ENCODE peak calls at places on chromosomes 16 and 17, in seven cellular contexts. Q is CD4-positive, alpha-beta memory T cell; W is right atrium auricular region; T is fibroblast of lung; J is GM23248; R is neuronal stem cell; K is stomach. L is an unnamed sample.

GRCh38 chr17:2025622-2026309 is 632 bp upstream of the RTN4RL1 start:
- DNase-seq in Q (no peak), W (peak), T (peak), J (peak), R (peak), K (peak), L (no peak)

GRCh38 chr16:5188318-5189025 is 90.9 kb upstream of the EEF2KMT start:
- DNase-seq in Q (no peak), W (no peak), T (no peak), J (no peak), R (no peak), K (no peak), L (no peak)

GRCh38 chr17:27993161-27993695 is 49.2 kb upstream of the NLK start:
- DNase-seq in Q (no peak), W (no peak), T (no peak), J (no peak), R (no peak), K (no peak), L (no peak)

GRCh38 chr17:36088559-36089376 is 1.2 kb downstream of the CCL3 start:
- DNase-seq in Q (no peak), W (peak), T (no peak), J (no peak), R (no peak), K (no peak), L (no peak)

GRCh38 chr17:21239680-21240374 is 13.4 kb downstream of the NATD1 start:
- DNase-seq in Q (no peak), W (no peak), T (peak), J (peak), R (no peak), K (no peak), L (no peak)

GRCh38 chr17:48048321-48049140 is at the start of gene NFE2L1:
- DNase-seq in Q (peak), W (peak), T (peak), J (peak), R (no peak), K (peak), L (no peak)

GRCh38 chr17:30336369-30337171 is 2.7 kb upstream of the TMIGD1 start:
- DNase-seq in Q (peak), W (no peak), T (peak), J (peak), R (peak), K (peak), L (no peak)

GRCh38 chr17:8393470-8394231 is 4.0 kb downstream of the RNF222 start:
- DNase-seq in Q (peak), W (no peak), T (no peak), J (no peak), R (no peak), K (no peak), L (no peak)

GRCh38 chr16:15958703-15959348 is 9.4 kb downstream of the ABCC1 start:
- DNase-seq in Q (no peak), W (no peak), T (no peak), J (no peak), R (no peak), K (no peak), L (no peak)

GRCh38 chr17:74748529-74749261 is at the start of gene NHERF1:
- DNase-seq in Q (peak), W (peak), T (peak), J (peak), R (peak), K (peak), L (peak)

GRCh38 chr17:65137076-65137935 is at the start of gene RGS9:
- DNase-seq in Q (peak), W (peak), T (peak), J (peak), R (peak), K (peak), L (no peak)

GRCh38 chr17:81867952-81868673 is 3.0 kb downstream of the ARHGDIA start:
- DNase-seq in Q (peak), W (no peak), T (peak), J (peak), R (no peak), K (no peak), L (no peak)

GRCh38 chr16:80273635-80274538 is 266.9 kb upstream of the DYNLRB2 start:
- DNase-seq in Q (no peak), W (no peak), T (peak), J (peak), R (no peak), K (no peak), L (peak)

GRCh38 chr16:78297066-78297666 is 197.7 kb downstream of the WWOX start:
- DNase-seq in Q (no peak), W (no peak), T (peak), J (no peak), R (no peak), K (no peak), L (no peak)

GRCh38 chr16:89536886-89537548 is 23.5 kb upstream of the RPL13 start:
- DNase-seq in Q (no peak), W (no peak), T (no peak), J (no peak), R (no peak), K (no peak), L (no peak)

GRCh38 chr17:79839363-79840203 is at the start of gene CBX4:
- DNase-seq in Q (peak), W (peak), T (peak), J (peak), R (peak), K (peak), L (peak)

GRCh38 chr17:63932008-63932561 is at the start of gene CD79B:
- DNase-seq in Q (peak), W (no peak), T (no peak), J (no peak), R (no peak), K (no peak), L (no peak)

GRCh38 chr17:11404431-11404830 is 163.4 kb downstream of the SHISA6 start:
- DNase-seq in Q (no peak), W (no peak), T (no peak), J (no peak), R (no peak), K (no peak), L (no peak)

GRCh38 chr16:1091992-1092552 is 4.0 kb downstream of the C1QTNF8 start:
- DNase-seq in Q (no peak), W (no peak), T (no peak), J (no peak), R (no peak), K (no peak), L (no peak)

GRCh38 chr16:75580-76501 is 2.2 kb upstream of the MPG start:
- DNase-seq in Q (no peak), W (peak), T (peak), J (peak), R (no peak), K (peak), L (no peak)

GRCh38 chr17:80885922-80886582 is 105.6 kb upstream of the CHMP6 start:
- DNase-seq in Q (no peak), W (no peak), T (no peak), J (no peak), R (no peak), K (no peak), L (no peak)

GRCh38 chr17:76789235-76789788 is 51.4 kb downstream of the MFSD11 start:
- DNase-seq in Q (no peak), W (no peak), T (no peak), J (no peak), R (no peak), K (no peak), L (no peak)

GRCh38 chr17:17784599-17785264 is 52.1 kb downstream of the SREBF1 start:
- DNase-seq in Q (no peak), W (no peak), T (no peak), J (peak), R (no peak), K (peak), L (no peak)

GRCh38 chr17:75396781-75397180 is 8.7 kb downstream of the GRB2 start:
- DNase-seq in Q (no peak), W (no peak), T (no peak), J (no peak), R (no peak), K (no peak), L (no peak)

GRCh38 chr17:73645050-73645871 is 1.0 kb upstream of the SDK2 start:
- DNase-seq in Q (peak), W (no peak), T (peak), J (peak), R (peak), K (peak), L (peak)

GRCh38 chr16:23071202-23072083 is 77.8 kb downstream of the USP31 start:
- DNase-seq in Q (no peak), W (no peak), T (no peak), J (peak), R (no peak), K (no peak), L (peak)

GRCh38 chr16:55508271-55508921 is 476 bp upstream of the LPCAT2 start:
- DNase-seq in Q (no peak), W (no peak), T (no peak), J (no peak), R (no peak), K (no peak), L (no peak)

GRCh38 chr17:39740357-39741111 is 2.8 kb downstream of the GRB7 start:
- DNase-seq in Q (no peak), W (no peak), T (peak), J (peak), R (no peak), K (no peak), L (peak)

GRCh38 chr17:41835800-41836549 is at the start of gene NT5C3B:
- DNase-seq in Q (peak), W (no peak), T (no peak), J (peak), R (peak), K (peak), L (no peak)

GRCh38 chr17:41837761-41838538 is at the start of gene KLHL10:
- DNase-seq in Q (no peak), W (no peak), T (no peak), J (no peak), R (no peak), K (no peak), L (no peak)

GRCh38 chr17:41835214-41835799 is 725 bp downstream of the NT5C3B start:
- DNase-seq in Q (no peak), W (no peak), T (no peak), J (peak), R (no peak), K (no peak), L (no peak)

DNA sequence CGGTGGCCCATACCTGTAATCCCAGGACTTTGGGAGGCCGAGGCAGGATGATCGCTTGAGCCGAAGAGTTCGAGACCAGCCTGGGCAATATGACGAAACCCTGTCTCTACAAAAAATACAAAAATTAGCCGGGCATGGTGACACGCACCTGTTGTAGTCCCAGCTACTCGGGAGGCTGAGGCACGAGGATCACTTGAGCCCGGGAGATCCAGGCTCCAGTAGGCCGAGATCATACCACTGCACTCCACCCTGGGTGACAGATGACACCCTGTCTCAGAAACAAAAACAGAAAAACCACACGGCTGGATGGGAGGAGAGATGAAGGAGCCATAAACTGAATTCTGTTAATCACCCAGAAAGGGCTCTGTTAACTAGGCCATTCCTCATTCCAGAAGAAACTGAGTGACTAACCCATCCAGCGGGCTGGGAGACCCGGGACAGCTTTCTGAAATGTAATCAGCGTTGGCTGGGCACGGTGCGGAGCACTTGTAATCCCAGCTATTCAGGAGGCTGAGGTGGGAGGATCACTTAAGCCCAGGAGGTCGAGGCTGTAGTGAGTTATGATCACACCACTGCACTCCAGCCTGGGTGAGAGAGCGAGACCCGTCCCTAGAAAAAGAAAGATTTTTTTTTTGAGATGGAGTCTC is 641 bp upstream of the NT5C3B start:
- DNase-seq in Q (no peak), W (no peak), T (no peak), J (peak), R (no peak), K (no peak), L (no peak)
- H3K27ac ChIP-seq in Q (no peak), W (peak), T (no peak), J (no peak), R (no peak), K (peak), L (no peak)

GRCh38 chr17:45837187-45837586 is 7.5 kb upstream of the SPPL2C start:
- DNase-seq in Q (no peak), W (no peak), T (no peak), J (no peak), R (no peak), K (no peak), L (no peak)
- H3K27ac ChIP-seq in Q (no peak), W (no peak), T (no peak), J (no peak), R (no peak), K (no peak), L (no peak)

GRCh38 chr16:87447323-87447722 is 45.5 kb downstream of the ZCCHC14 start:
- DNase-seq in Q (no peak), W (no peak), T (peak), J (no peak), R (no peak), K (no peak), L (no peak)
- H3K27ac ChIP-seq in Q (no peak), W (no peak), T (peak), J (no peak), R (no peak), K (peak), L (no peak)

GRCh38 chr17:49715221-49715620 is 7.5 kb upstream of the SLC35B1 start:
- DNase-seq in Q (peak), W (no peak), T (no peak), J (no peak), R (no peak), K (no peak), L (no peak)
- H3K27ac ChIP-seq in Q (peak), W (peak), T (no peak), J (no peak), R (no peak), K (peak), L (no peak)

DNA sequence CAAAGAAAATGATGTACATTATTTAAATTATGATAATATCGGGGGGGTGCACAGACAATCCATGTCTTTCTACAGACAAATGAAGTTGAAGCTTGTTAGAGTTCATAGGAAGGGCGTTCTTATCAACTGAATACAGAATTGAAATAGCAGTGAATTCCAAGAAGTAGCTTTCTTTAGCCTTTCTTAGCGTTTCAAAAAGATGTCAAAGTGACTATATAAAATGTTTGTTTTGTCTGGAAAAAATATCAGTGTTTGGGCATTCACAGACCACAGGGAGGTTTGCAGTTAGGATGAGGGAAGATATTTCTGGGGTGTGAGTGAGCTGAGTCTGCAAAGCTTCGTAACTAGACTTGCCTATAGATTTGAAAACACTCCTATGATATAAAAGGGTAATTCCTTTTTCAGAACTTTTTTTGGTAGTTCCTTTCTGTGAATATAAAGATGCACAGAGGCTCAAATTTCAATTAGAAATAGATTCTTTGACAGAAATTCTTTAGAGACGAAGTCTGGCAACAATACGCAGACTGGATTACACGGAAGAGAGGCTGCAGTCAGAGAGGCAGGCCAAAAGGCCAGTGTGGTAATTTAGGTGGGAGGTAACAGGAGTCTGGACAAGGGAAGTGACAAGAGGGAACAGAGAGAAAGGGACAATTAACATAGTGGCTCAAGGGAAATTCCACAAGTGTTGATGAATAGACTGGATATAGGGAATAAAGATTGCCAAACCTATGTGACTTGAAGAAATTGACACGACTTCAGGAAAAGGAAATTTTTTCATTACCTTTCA is 54.8 kb downstream of the STX8 start:
- DNase-seq in Q (no peak), W (no peak), T (no peak), J (no peak), R (no peak), K (no peak), L (no peak)
- H3K27ac ChIP-seq in Q (no peak), W (no peak), T (no peak), J (no peak), R (no peak), K (no peak), L (no peak)

GRCh38 chr16:74582984-74583383 is 23.9 kb downstream of the GLG1 start:
- DNase-seq in Q (no peak), W (no peak), T (no peak), J (no peak), R (no peak), K (no peak), L (no peak)
- H3K27ac ChIP-seq in Q (no peak), W (no peak), T (no peak), J (no peak), R (no peak), K (no peak), L (no peak)

L was measured in epithelial cell of prostate.